ENCODE peak calls at places on chromosomes 5 and 9, in six cellular contexts. G is BJ; K is CD4-positive, CD25-positive, alpha-beta regulatory T cell; H is uterus; O is gastrocnemius medialis; P is dorsolateral prefrontal cortex. N is an unnamed sample.
A peak's percentile ranks its signal among the peaks of the same experiment; 100 is the strongest.

GRCh38 chr9:126248680-126249079 is 77.9 kb upstream of the MVB12B start:
- DNase-seq in P (no peak), K (no peak), H (no peak), O (no peak), G (peak; percentile 11), N (peak; percentile 54)

GRCh38 chr9:277595-278330 is 63.1 kb downstream of the DOCK8 start:
- DNase-seq in G (no peak), O (no peak), K (peak; percentile 66), H (no peak), P (no peak), N (no peak)

GRCh38 chr9:37339945-37340344 is 82.6 kb upstream of the GRHPR start:
- DNase-seq in G (no peak), P (no peak), K (no peak), H (no peak), O (no peak), N (no peak)

GRCh38 chr9:14343948-14344547 is 30.1 kb upstream of the NFIB start:
- DNase-seq in K (no peak), H (no peak), G (no peak), O (peak; percentile 56), P (peak; percentile 90), N (no peak)

GRCh38 chr5:127386557-127386956 is 96.0 kb downstream of the MEGF10 start:
- DNase-seq in K (no peak), H (no peak), G (peak; percentile 24), P (no peak), O (no peak), N (no peak)

GRCh38 chr9:96006296-96006890 is 130.9 kb downstream of the ERCC6L2 start:
- DNase-seq in H (no peak), G (no peak), P (no peak), K (no peak), O (no peak), N (no peak)

GRCh38 chr9:91775011-91775707 is 174.9 kb downstream of the ROR2 start:
- DNase-seq in G (no peak), K (peak; percentile 18), P (peak; percentile 65), H (peak; percentile 68), O (peak; percentile 35), N (peak; percentile 26)

GRCh38 chr9:72052122-72052521 is 8.3 kb downstream of the C9orf57 start:
- DNase-seq in O (no peak), H (no peak), K (no peak), G (no peak), P (no peak), N (no peak)

GRCh38 chr5:14581333-14581890 is at the start of gene OTULINL:
- DNase-seq in O (peak; percentile 68), G (no peak), H (peak; percentile 87), P (peak; percentile 85), K (peak; percentile 84), N (peak; percentile 23)

GRCh38 chr9:129865668-129866320 is 30.5 kb downstream of the USP20 start:
- DNase-seq in H (no peak), K (no peak), P (no peak), G (no peak), O (no peak), N (no peak)

GRCh38 chr5:119179857-119180641 is 109.2 kb downstream of the DMXL1 start:
- DNase-seq in P (no peak), H (no peak), G (no peak), O (no peak), K (no peak), N (no peak)

GRCh38 chr9:116494815-116495634 is 192.1 kb upstream of the TRIM32 start:
- DNase-seq in K (no peak), H (no peak), O (no peak), G (no peak), P (no peak), N (no peak)

GRCh38 chr9:21082671-21083070 is 4.9 kb upstream of the IFNB1 start:
- DNase-seq in G (no peak), K (no peak), P (no peak), H (no peak), O (no peak), N (no peak)

GRCh38 chr5:97164846-97165245 is 18.2 kb downstream of the RIOK2 start:
- DNase-seq in G (no peak), H (no peak), K (no peak), P (no peak), O (no peak), N (no peak)

GRCh38 chr5:102231693-102232619 is 64.1 kb downstream of the SLCO4C1 start:
- DNase-seq in G (no peak), K (no peak), O (no peak), P (no peak), H (no peak), N (no peak)

GRCh38 chr5:59418766-59419165 is 474.8 kb downstream of the PDE4D start:
- DNase-seq in K (no peak), G (no peak), H (no peak), O (no peak), P (no peak), N (no peak)

GRCh38 chr5:60740322-60740721 is 40.4 kb upstream of the DEPDC1B start:
- DNase-seq in K (no peak), H (no peak), O (no peak), P (no peak), G (no peak), N (no peak)

GRCh38 chr9:136403915-136404800 is 4.2 kb upstream of the SNAPC4 start:
- DNase-seq in K (peak; percentile 35), P (no peak), G (no peak), H (no peak), O (no peak), N (no peak)

GRCh38 chr9:107213561-107214028 is 69.5 kb upstream of the RAD23B start:
- DNase-seq in H (no peak), G (peak; percentile 87), K (no peak), O (no peak), P (no peak), N (peak; percentile 73)

GRCh38 chr9:80163889-80164288 is 592.1 kb downstream of the TLE4 start:
- DNase-seq in O (no peak), P (no peak), G (no peak), K (no peak), H (no peak), N (no peak)

GRCh38 chr5:129724222-129724621 is 23.7 kb upstream of the MINAR2 start:
- DNase-seq in O (no peak), G (no peak), P (no peak), H (no peak), K (no peak), N (no peak)
- H3K4me3 ChIP-seq in O (no peak overlapping the region), G (no peak overlapping the region), P (no peak overlapping the region), H (no peak overlapping the region), K (no peak overlapping the region), N (no peak overlapping the region)

DNA sequence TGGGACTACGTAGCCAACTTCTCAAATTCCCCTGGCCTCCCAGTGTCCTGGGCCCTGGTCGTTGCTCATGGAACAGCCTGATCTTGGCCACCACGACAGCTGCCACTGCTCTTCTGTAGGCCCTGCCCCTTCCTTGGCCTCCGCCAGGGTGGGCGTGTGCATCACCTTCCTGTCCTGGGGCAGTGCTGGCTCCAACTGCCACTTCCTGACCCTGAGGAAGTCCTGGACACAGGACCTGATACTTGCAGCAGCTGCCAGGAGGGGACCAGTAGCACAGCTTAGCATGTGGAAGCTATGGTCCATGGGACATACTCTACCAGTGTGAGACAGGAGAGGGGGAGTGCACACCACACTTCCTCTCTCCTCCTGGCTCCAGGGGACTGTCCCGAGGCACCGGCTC is 145.2 kb downstream of the TENT4A start:
- DNase-seq in P (no peak), K (no peak), G (no peak), O (peak; percentile 34), H (no peak), N (no peak)
- H3K4me3 ChIP-seq in P (no peak overlapping the region), K (no peak overlapping the region), G (no peak overlapping the region), O (no peak overlapping the region), H (no peak overlapping the region), N (no peak overlapping the region)

GRCh38 chr9:131673531-131673930 is 66.3 kb downstream of the RAPGEF1 start:
- DNase-seq in K (no peak), H (no peak), P (no peak), G (no peak), O (no peak), N (no peak)
- H3K4me3 ChIP-seq in K (peak overlapping the region; percentile 35), H (no peak overlapping the region), P (no peak overlapping the region), G (no peak overlapping the region), O (no peak overlapping the region), N (no peak overlapping the region)

GRCh38 chr9:2027761-2028160 is 12.6 kb downstream of the SMARCA2 start:
- DNase-seq in O (no peak), P (no peak), K (no peak), H (no peak), G (no peak), N (no peak)
- H3K4me3 ChIP-seq in O (no peak overlapping the region), P (no peak overlapping the region), K (peak overlapping the region; percentile 27), H (no peak overlapping the region), G (no peak overlapping the region), N (no peak overlapping the region)

GRCh38 chr9:131347376-131348020 is 46.4 kb upstream of the PRRC2B start:
- DNase-seq in K (no peak), P (no peak), O (no peak), H (no peak), G (no peak), N (no peak)

GRCh38 chr9:131348631-131349521 is 45.0 kb upstream of the PRRC2B start:
- DNase-seq in H (no peak), G (no peak), P (no peak), O (no peak), K (no peak), N (no peak)

GRCh38 chr9:131349881-131350563 is 43.9 kb upstream of the PRRC2B start:
- DNase-seq in K (peak; percentile 82), G (no peak), O (peak; percentile 79), H (peak; percentile 85), P (peak; percentile 90), N (peak; percentile 65)

GRCh38 chr9:131346559-131346958 is 47.3 kb upstream of the PRRC2B start:
- DNase-seq in K (no peak), H (no peak), P (no peak), G (no peak), O (peak; percentile 71), N (no peak)

GRCh38 chr9:131349522-131349880 is 44.4 kb upstream of the PRRC2B start:
- DNase-seq in G (no peak), H (no peak), P (no peak), K (no peak), O (no peak), N (no peak)
- H3K4me3 ChIP-seq in G (no peak overlapping the region), H (no peak overlapping the region), P (peak overlapping the region; percentile 35), K (no peak overlapping the region), O (no peak overlapping the region), N (peak overlapping the region; percentile 55)

N was measured in AG04450.